ENCODE peak calls at places on chromosome 21, in ten cellular contexts. One of them, this sample, is unnamed.

GRCh38 chr21:31204801-31205200 is 139.3 kb downstream of the TIAM1 start:
- DNase-seq in natural killer cell: no peak
- DNase-seq in Caki2: no peak
- DNase-seq in nucleus accumbens: no peak
- DNase-seq in hypothalamus: no peak
- DNase-seq in activated CD8-positive, alpha-beta T cell treated with anti-CD3 and anti-CD28 coated beads, Interleukin-2, amount 10 ng/mL, durations not matched to agents 7 days and 5 days: no peak
- DNase-seq in trophoblast cell: peak
- DNase-seq in NCI-H2171 treated with DMSO at 0.1 percent for 48 hours: peak
- DNase-seq in GM23338: no peak
- DNase-seq in left ventricle myocardium inferior: no peak
- DNase-seq in this sample: no peak

GRCh38 chr21:45347712-45348477 is 57.1 kb upstream of the COL18A1 start:
- DNase-seq in natural killer cell: no peak
- DNase-seq in Caki2: no peak
- DNase-seq in nucleus accumbens: no peak
- DNase-seq in hypothalamus: no peak
- DNase-seq in activated CD8-positive, alpha-beta T cell treated with anti-CD3 and anti-CD28 coated beads, Interleukin-2, amount 10 ng/mL, durations not matched to agents 7 days and 5 days: no peak
- DNase-seq in trophoblast cell: no peak
- DNase-seq in NCI-H2171 treated with DMSO at 0.1 percent for 48 hours: no peak
- DNase-seq in GM23338: no peak
- DNase-seq in left ventricle myocardium inferior: no peak
- DNase-seq in this sample: no peak

GRCh38 chr21:30434033-30434631 is 4.1 kb downstream of the KRTAP13-4 start:
- DNase-seq in natural killer cell: no peak
- DNase-seq in Caki2: peak
- DNase-seq in nucleus accumbens: no peak
- DNase-seq in hypothalamus: no peak
- DNase-seq in activated CD8-positive, alpha-beta T cell treated with anti-CD3 and anti-CD28 coated beads, Interleukin-2, amount 10 ng/mL, durations not matched to agents 7 days and 5 days: peak
- DNase-seq in trophoblast cell: peak
- DNase-seq in NCI-H2171 treated with DMSO at 0.1 percent for 48 hours: peak
- DNase-seq in GM23338: peak
- DNase-seq in left ventricle myocardium inferior: no peak
- DNase-seq in this sample: peak

GRCh38 chr21:29228306-29228705 is 70.4 kb upstream of the BACH1 start:
- DNase-seq in natural killer cell: no peak
- DNase-seq in Caki2: no peak
- DNase-seq in nucleus accumbens: no peak
- DNase-seq in hypothalamus: no peak
- DNase-seq in activated CD8-positive, alpha-beta T cell treated with anti-CD3 and anti-CD28 coated beads, Interleukin-2, amount 10 ng/mL, durations not matched to agents 7 days and 5 days: no peak
- DNase-seq in trophoblast cell: no peak
- DNase-seq in NCI-H2171 treated with DMSO at 0.1 percent for 48 hours: no peak
- DNase-seq in GM23338: no peak
- DNase-seq in left ventricle myocardium inferior: no peak
- DNase-seq in this sample: no peak

GRCh38 chr21:33396966-33397365 is 6.2 kb upstream of the IFNGR2 start:
- DNase-seq in natural killer cell: no peak
- DNase-seq in Caki2: no peak
- DNase-seq in nucleus accumbens: no peak
- DNase-seq in hypothalamus: no peak
- DNase-seq in activated CD8-positive, alpha-beta T cell treated with anti-CD3 and anti-CD28 coated beads, Interleukin-2, amount 10 ng/mL, durations not matched to agents 7 days and 5 days: no peak
- DNase-seq in trophoblast cell: no peak
- DNase-seq in NCI-H2171 treated with DMSO at 0.1 percent for 48 hours: no peak
- DNase-seq in GM23338: no peak
- DNase-seq in left ventricle myocardium inferior: peak
- DNase-seq in this sample: no peak

GRCh38 chr21:28781602-28782274 is 210.9 kb downstream of the LTN1 start:
- DNase-seq in natural killer cell: no peak
- DNase-seq in Caki2: peak
- DNase-seq in nucleus accumbens: no peak
- DNase-seq in hypothalamus: no peak
- DNase-seq in activated CD8-positive, alpha-beta T cell treated with anti-CD3 and anti-CD28 coated beads, Interleukin-2, amount 10 ng/mL, durations not matched to agents 7 days and 5 days: no peak
- DNase-seq in trophoblast cell: peak
- DNase-seq in NCI-H2171 treated with DMSO at 0.1 percent for 48 hours: peak
- DNase-seq in GM23338: peak
- DNase-seq in left ventricle myocardium inferior: no peak
- DNase-seq in this sample: peak

GRCh38 chr21:29175408-29176147 is 45.1 kb downstream of the MAP3K7CL start:
- DNase-seq in natural killer cell: no peak
- DNase-seq in Caki2: peak
- DNase-seq in nucleus accumbens: no peak
- DNase-seq in hypothalamus: no peak
- DNase-seq in activated CD8-positive, alpha-beta T cell treated with anti-CD3 and anti-CD28 coated beads, Interleukin-2, amount 10 ng/mL, durations not matched to agents 7 days and 5 days: no peak
- DNase-seq in trophoblast cell: no peak
- DNase-seq in NCI-H2171 treated with DMSO at 0.1 percent for 48 hours: no peak
- DNase-seq in GM23338: no peak
- DNase-seq in left ventricle myocardium inferior: no peak
- DNase-seq in this sample: peak

GRCh38 chr21:27719226-27719625 is 752.3 kb upstream of the ADAMTS5 start:
- DNase-seq in natural killer cell: no peak
- DNase-seq in Caki2: no peak
- DNase-seq in nucleus accumbens: no peak
- DNase-seq in hypothalamus: no peak
- DNase-seq in activated CD8-positive, alpha-beta T cell treated with anti-CD3 and anti-CD28 coated beads, Interleukin-2, amount 10 ng/mL, durations not matched to agents 7 days and 5 days: no peak
- DNase-seq in trophoblast cell: no peak
- DNase-seq in NCI-H2171 treated with DMSO at 0.1 percent for 48 hours: no peak
- DNase-seq in GM23338: no peak
- DNase-seq in left ventricle myocardium inferior: no peak
- DNase-seq in this sample: no peak

GRCh38 chr21:33433425-33434114 is 30.4 kb downstream of the IFNGR2 start:
- DNase-seq in natural killer cell: no peak
- DNase-seq in Caki2: no peak
- DNase-seq in nucleus accumbens: no peak
- DNase-seq in hypothalamus: no peak
- DNase-seq in activated CD8-positive, alpha-beta T cell treated with anti-CD3 and anti-CD28 coated beads, Interleukin-2, amount 10 ng/mL, durations not matched to agents 7 days and 5 days: no peak
- DNase-seq in trophoblast cell: peak
- DNase-seq in NCI-H2171 treated with DMSO at 0.1 percent for 48 hours: no peak
- DNase-seq in GM23338: no peak
- DNase-seq in left ventricle myocardium inferior: no peak
- DNase-seq in this sample: no peak

GRCh38 chr21:44753357-44753756 is 42.0 kb upstream of the TSPEAR start:
- DNase-seq in natural killer cell: no peak
- DNase-seq in Caki2: no peak
- DNase-seq in nucleus accumbens: no peak
- DNase-seq in hypothalamus: no peak
- DNase-seq in activated CD8-positive, alpha-beta T cell treated with anti-CD3 and anti-CD28 coated beads, Interleukin-2, amount 10 ng/mL, durations not matched to agents 7 days and 5 days: no peak
- DNase-seq in trophoblast cell: no peak
- DNase-seq in NCI-H2171 treated with DMSO at 0.1 percent for 48 hours: no peak
- DNase-seq in GM23338: no peak
- DNase-seq in left ventricle myocardium inferior: no peak
- DNase-seq in this sample: no peak

GRCh38 chr21:33966324-33966949 is 50.8 kb upstream of the ATP5PO start:
- DNase-seq in natural killer cell: no peak
- DNase-seq in Caki2: peak
- DNase-seq in nucleus accumbens: no peak
- DNase-seq in hypothalamus: no peak
- DNase-seq in activated CD8-positive, alpha-beta T cell treated with anti-CD3 and anti-CD28 coated beads, Interleukin-2, amount 10 ng/mL, durations not matched to agents 7 days and 5 days: no peak
- DNase-seq in trophoblast cell: no peak
- DNase-seq in NCI-H2171 treated with DMSO at 0.1 percent for 48 hours: peak
- DNase-seq in GM23338: no peak
- DNase-seq in left ventricle myocardium inferior: no peak
- DNase-seq in this sample: no peak

GRCh38 chr21:41954654-41955499 is 1.1 kb upstream of the C2CD2 start:
- DNase-seq in natural killer cell: no peak
- DNase-seq in Caki2: no peak
- DNase-seq in nucleus accumbens: no peak
- DNase-seq in hypothalamus: no peak
- DNase-seq in activated CD8-positive, alpha-beta T cell treated with anti-CD3 and anti-CD28 coated beads, Interleukin-2, amount 10 ng/mL, durations not matched to agents 7 days and 5 days: no peak
- DNase-seq in trophoblast cell: no peak
- DNase-seq in NCI-H2171 treated with DMSO at 0.1 percent for 48 hours: no peak
- DNase-seq in GM23338: no peak
- DNase-seq in left ventricle myocardium inferior: no peak
- DNase-seq in this sample: no peak

GRCh38 chr21:43667191-43667904 is 8.0 kb downstream of the RRP1B start:
- DNase-seq in natural killer cell: no peak
- DNase-seq in Caki2: no peak
- DNase-seq in nucleus accumbens: no peak
- DNase-seq in hypothalamus: no peak
- DNase-seq in activated CD8-positive, alpha-beta T cell treated with anti-CD3 and anti-CD28 coated beads, Interleukin-2, amount 10 ng/mL, durations not matched to agents 7 days and 5 days: no peak
- DNase-seq in trophoblast cell: no peak
- DNase-seq in NCI-H2171 treated with DMSO at 0.1 percent for 48 hours: no peak
- DNase-seq in GM23338: no peak
- DNase-seq in left ventricle myocardium inferior: no peak
- DNase-seq in this sample: no peak

GRCh38 chr21:45139473-45139872 is 65.1 kb downstream of the ADARB1 start:
- DNase-seq in natural killer cell: no peak
- DNase-seq in Caki2: no peak
- DNase-seq in nucleus accumbens: no peak
- DNase-seq in hypothalamus: no peak
- DNase-seq in activated CD8-positive, alpha-beta T cell treated with anti-CD3 and anti-CD28 coated beads, Interleukin-2, amount 10 ng/mL, durations not matched to agents 7 days and 5 days: no peak
- DNase-seq in trophoblast cell: no peak
- DNase-seq in NCI-H2171 treated with DMSO at 0.1 percent for 48 hours: no peak
- DNase-seq in GM23338: no peak
- DNase-seq in left ventricle myocardium inferior: no peak
- DNase-seq in this sample: no peak

GRCh38 chr21:32757804-32758203 is 13.8 kb downstream of the PAXBP1 start:
- DNase-seq in natural killer cell: no peak
- DNase-seq in Caki2: no peak
- DNase-seq in nucleus accumbens: no peak
- DNase-seq in hypothalamus: no peak
- DNase-seq in activated CD8-positive, alpha-beta T cell treated with anti-CD3 and anti-CD28 coated beads, Interleukin-2, amount 10 ng/mL, durations not matched to agents 7 days and 5 days: no peak
- DNase-seq in trophoblast cell: no peak
- DNase-seq in NCI-H2171 treated with DMSO at 0.1 percent for 48 hours: peak
- DNase-seq in GM23338: no peak
- DNase-seq in left ventricle myocardium inferior: no peak
- DNase-seq in this sample: no peak

GRCh38 chr21:44907966-44908364 is 12.7 kb downstream of the ITGB2 start:
- DNase-seq in natural killer cell: no peak
- DNase-seq in Caki2: no peak
- DNase-seq in nucleus accumbens: no peak
- DNase-seq in hypothalamus: no peak
- DNase-seq in activated CD8-positive, alpha-beta T cell treated with anti-CD3 and anti-CD28 coated beads, Interleukin-2, amount 10 ng/mL, durations not matched to agents 7 days and 5 days: no peak
- DNase-seq in trophoblast cell: peak
- DNase-seq in NCI-H2171 treated with DMSO at 0.1 percent for 48 hours: no peak
- DNase-seq in GM23338: no peak
- DNase-seq in left ventricle myocardium inferior: no peak
- DNase-seq in this sample: no peak

GRCh38 chr21:45039309-45040113 is 34.9 kb upstream of the ADARB1 start:
- DNase-seq in natural killer cell: no peak
- DNase-seq in Caki2: no peak
- DNase-seq in nucleus accumbens: no peak
- DNase-seq in hypothalamus: no peak
- DNase-seq in activated CD8-positive, alpha-beta T cell treated with anti-CD3 and anti-CD28 coated beads, Interleukin-2, amount 10 ng/mL, durations not matched to agents 7 days and 5 days: no peak
- DNase-seq in trophoblast cell: no peak
- DNase-seq in NCI-H2171 treated with DMSO at 0.1 percent for 48 hours: no peak
- DNase-seq in GM23338: no peak
- DNase-seq in left ventricle myocardium inferior: no peak
- DNase-seq in this sample: no peak

GRCh38 chr21:29360799-29361765 is 62.4 kb downstream of the BACH1 start:
- DNase-seq in natural killer cell: no peak
- DNase-seq in Caki2: peak
- DNase-seq in nucleus accumbens: peak
- DNase-seq in hypothalamus: no peak
- DNase-seq in activated CD8-positive, alpha-beta T cell treated with anti-CD3 and anti-CD28 coated beads, Interleukin-2, amount 10 ng/mL, durations not matched to agents 7 days and 5 days: peak
- DNase-seq in trophoblast cell: no peak
- DNase-seq in NCI-H2171 treated with DMSO at 0.1 percent for 48 hours: peak
- DNase-seq in GM23338: peak
- DNase-seq in left ventricle myocardium inferior: no peak
- DNase-seq in this sample: peak

This sample was measured in dermis blood vessel endothelial cell.